ENCODE peak calls at places on chromosomes 2 and 18, in four cellular contexts. K is HepG2, D is SK-N-SH, Z is GM12878. B is an unnamed sample.

GRCh38 chr2:68653034-68653433 is 9.7 kb downstream of the PROKR1 start:
- DNase-seq in K (no peak), D (no peak), Z (no peak), B (no peak)

GRCh38 chr2:127913808-127914457 is 28.2 kb upstream of the AMMECR1L start:
- DNase-seq in K (no peak), D (no peak), Z (no peak), B (no peak)

GRCh38 chr2:85342156-85342555 is 12.2 kb downstream of the RETSAT start:
- DNase-seq in K (no peak), D (no peak), Z (no peak), B (no peak)

GRCh38 chr2:179622122-179622521 is 239.3 kb downstream of the ZNF385B start:
- DNase-seq in K (no peak), D (no peak), Z (no peak), B (no peak)

GRCh38 chr2:127421871-127422618 is 3.8 kb downstream of the PROC start:
- DNase-seq in K (no peak), D (no peak), Z (no peak), B (no peak)

GRCh38 chr2:152383702-152384101 is 48.7 kb downstream of the FMNL2 start:
- DNase-seq in K (no peak), D (no peak), Z (no peak), B (no peak)

GRCh38 chr18:14925281-14925709 is 177.3 kb downstream of the ANKRD30B start:
- DNase-seq in K (no peak), D (no peak), Z (no peak), B (no peak)

GRCh38 chr2:119106301-119106897 is 52.2 kb downstream of the C1QL2 start:
- DNase-seq in K (peak), D (no peak), Z (no peak), B (peak)

GRCh38 chr2:237894396-237894979 is 35.1 kb downstream of the RAMP1 start:
- DNase-seq in K (no peak), D (no peak), Z (no peak), B (no peak)

GRCh38 chr2:119116411-119117295 is 41.9 kb downstream of the C1QL2 start:
- DNase-seq in K (no peak), D (no peak), Z (no peak), B (no peak)

GRCh38 chr2:204776781-204777559 is 231.7 kb downstream of the PARD3B start:
- DNase-seq in K (no peak), D (no peak), Z (no peak), B (no peak)

GRCh38 chr2:7994397-7994951 is 687.4 kb upstream of the ID2 start:
- DNase-seq in K (no peak), D (peak), Z (no peak), B (no peak)

GRCh38 chr2:3634631-3635091 is 23.3 kb upstream of the ALLC start:
- DNase-seq in K (no peak), D (no peak), Z (no peak), B (no peak)

GRCh38 chr18:55452123-55452611 is 135.8 kb downstream of the TCF4 start:
- DNase-seq in K (no peak), D (no peak), Z (no peak), B (no peak)

GRCh38 chr2:173961346-173961705 is 3.8 kb downstream of the SP3 start:
- DNase-seq in K (peak), D (no peak), Z (no peak), B (no peak)

GRCh38 chr2:134722728-134723127 is 3.9 kb upstream of the TMEM163 start:
- DNase-seq in K (no peak), D (peak), Z (no peak), B (no peak)

GRCh38 chr2:109376796-109377495 is 236.8 kb downstream of the SEPTIN10 start:
- DNase-seq in K (no peak), D (no peak), Z (no peak), B (no peak)

GRCh38 chr2:34188464-34188863 is 589.4 kb upstream of the FAM98A start:
- DNase-seq in K (no peak), D (no peak), Z (no peak), B (no peak)

GRCh38 chr2:238389985-238390682 is 36.6 kb upstream of the ASB1 start:
- DNase-seq in K (no peak), D (no peak), Z (no peak), B (no peak)

GRCh38 chr2:23647563-23647962 is 262.6 kb downstream of the KLHL29 start:
- DNase-seq in K (no peak), D (no peak), Z (no peak), B (no peak)

GRCh38 chr2:226411727-226412360 is 387.8 kb downstream of the IRS1 start:
- DNase-seq in K (peak), D (no peak), Z (no peak), B (no peak)

GRCh38 chr2:143581989-143582719 is 452.9 kb downstream of the ARHGAP15 start:
- DNase-seq in K (no peak), D (no peak), Z (no peak), B (no peak)

GRCh38 chr2:29480423-29480822 is 365.2 kb downstream of the CLIP4 start:
- DNase-seq in K (no peak), D (peak), Z (no peak), B (no peak)

GRCh38 chr2:178764097-178764496 is 43.1 kb downstream of the TTN start:
- DNase-seq in K (no peak), D (no peak), Z (no peak), B (no peak)

GRCh38 chr2:230658877-230659652 is 53.6 kb upstream of the CAB39 start:
- DNase-seq in K (no peak), D (no peak), Z (peak), B (no peak)

GRCh38 chr2:179952658-179953057 is 54.4 kb downstream of the CWC22 start:
- DNase-seq in K (no peak), D (no peak), Z (no peak), B (no peak)

GRCh38 chr2:150214626-150215025 is 272.8 kb downstream of the RND3 start:
- DNase-seq in K (peak), D (no peak), Z (no peak), B (no peak)

GRCh38 chr18:35713545-35713944 is 132.0 kb downstream of the GALNT1 start:
- DNase-seq in K (no peak), D (no peak), Z (no peak), B (no peak)

GRCh38 chr2:19868705-19869550 is 32.9 kb downstream of the TTC32 start:
- DNase-seq in K (no peak), D (peak), Z (no peak), B (peak)

GRCh38 chr2:218829868-218830451 is 1.6 kb downstream of the PRKAG3 start:
- DNase-seq in K (no peak), D (no peak), Z (no peak), B (no peak)

GRCh38 chr2:231378028-231378722 is 17.3 kb upstream of the B3GNT7 start:
- DNase-seq in K (peak), D (no peak), Z (no peak), B (no peak)

GRCh38 chr2:20487030-20487391 is 40.1 kb downstream of the RHOB start:
- DNase-seq in K (no peak), D (peak), Z (no peak), B (no peak)

GRCh38 chr2:224927671-224928173 is 114.5 kb downstream of the DOCK10 start:
- DNase-seq in K (no peak), D (no peak), Z (no peak), B (no peak)

GRCh38 chr2:227717687-227718567 is at the start of gene SLC19A3:
- DNase-seq in K (peak), D (peak), Z (no peak), B (peak)

GRCh38 chr2:74646201-74646600 is 1.9 kb downstream of the M1AP start:
- DNase-seq in K (no peak), D (no peak), Z (no peak), B (no peak)

DNA sequence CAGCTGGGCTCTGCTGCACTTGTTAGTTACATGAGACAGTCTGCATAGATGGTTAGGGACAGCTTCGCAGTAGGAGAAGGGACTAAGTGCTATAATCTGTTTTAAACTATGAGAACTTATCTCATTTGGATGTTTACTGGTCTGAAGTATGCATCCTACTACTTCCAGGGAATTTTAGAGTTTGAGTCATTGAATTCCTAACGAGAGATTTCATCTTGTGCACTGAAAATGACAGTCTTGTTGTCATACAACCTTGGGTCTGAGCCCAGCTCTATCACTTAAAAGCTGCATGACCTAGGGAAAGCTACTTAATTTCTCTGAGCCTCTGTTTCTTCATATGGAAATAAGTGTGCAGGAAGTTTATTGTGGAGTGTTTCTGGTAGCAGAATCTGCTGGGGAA is 78.4 kb downstream of the TRIM43 start:
- DNase-seq in K (no peak), D (no peak), Z (no peak), B (no peak)
- TF ChIP-seq TCF12 in K (no peak), D (peak), Z (no peak), B (no peak)

GRCh38 chr2:216057688-216058193 is 23.9 kb downstream of the PECR start:
- DNase-seq in K (no peak), D (no peak), Z (peak), B (no peak)
- TF ChIP-seq TCF12 in K (no peak), D (no peak), Z (peak), B (no peak)

GRCh38 chr2:79627237-79627636 is 114.4 kb downstream of the CTNNA2 start:
- DNase-seq in K (no peak), D (no peak), Z (no peak), B (no peak)

GRCh38 chr2:79630972-79631551 is 118.2 kb downstream of the CTNNA2 start:
- DNase-seq in K (peak), D (no peak), Z (no peak), B (no peak)

DNA sequence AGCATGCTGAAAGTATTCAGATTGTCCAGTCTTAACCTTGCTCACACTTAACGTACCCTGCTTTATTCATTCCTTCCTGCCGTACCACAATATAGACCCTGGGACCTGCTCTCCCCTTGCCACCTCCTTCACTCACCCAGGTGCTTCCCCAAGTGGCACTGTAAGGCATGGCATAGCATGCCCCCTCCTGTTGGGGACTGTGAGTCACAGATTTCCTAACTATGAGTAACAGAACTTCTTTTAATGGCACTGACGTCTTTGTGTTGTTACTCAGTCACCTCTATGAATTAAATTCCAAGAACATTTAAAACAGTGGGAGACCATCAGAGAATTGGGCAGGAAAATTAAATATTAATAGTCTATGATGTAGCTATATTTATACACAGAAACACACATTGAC is 117.2 kb downstream of the CTNNA2 start:
- DNase-seq in K (no peak), D (no peak), Z (no peak), B (no peak)
- TF ChIP-seq TCF12 in K (no peak), D (no peak), Z (no peak), B (no peak)

GRCh38 chr2:198534756-198535155 is 730.4 kb downstream of the PLCL1 start:
- DNase-seq in K (no peak), D (no peak), Z (no peak), B (no peak)
- TF ChIP-seq TCF12 in K (no peak), D (no peak), Z (no peak), B (no peak)

GRCh38 chr18:9366126-9366714 is 31.6 kb downstream of the TWSG1 start:
- DNase-seq in K (no peak), D (peak), Z (no peak), B (peak)

GRCh38 chr18:9362869-9363268 is 28.3 kb downstream of the TWSG1 start:
- DNase-seq in K (no peak), D (no peak), Z (no peak), B (no peak)

GRCh38 chr18:9365406-9365805 is 30.8 kb downstream of the TWSG1 start:
- DNase-seq in K (no peak), D (no peak), Z (no peak), B (no peak)

GRCh38 chr18:9361191-9361590 is 26.6 kb downstream of the TWSG1 start:
- DNase-seq in K (no peak), D (no peak), Z (no peak), B (no peak)

GRCh38 chr18:9364242-9364641 is 29.7 kb downstream of the TWSG1 start:
- DNase-seq in K (no peak), D (no peak), Z (no peak), B (no peak)
- TF ChIP-seq TCF12 in K (no peak), D (no peak), Z (no peak), B (no peak)

DNA sequence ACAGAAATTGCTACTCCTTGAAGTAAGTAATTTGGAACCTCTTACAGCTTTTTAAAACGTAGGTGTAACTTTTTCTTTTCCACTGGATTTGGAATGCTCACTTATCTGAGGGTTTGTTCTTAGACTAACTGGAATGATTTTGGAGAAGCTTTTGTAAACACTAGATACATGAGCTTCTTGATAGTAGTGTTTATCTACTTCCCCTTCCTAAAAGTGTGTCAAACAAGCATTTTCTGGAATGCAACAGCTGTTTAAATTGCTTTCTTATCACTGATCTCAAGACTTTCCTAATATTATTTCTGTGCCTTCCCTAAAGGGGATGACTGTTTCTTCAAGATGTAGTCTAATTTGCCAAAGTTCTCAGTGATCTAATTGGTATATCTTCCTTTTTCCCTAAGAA is 282.6 kb downstream of the CCDC178 start:
- DNase-seq in K (no peak), D (no peak), Z (no peak), B (no peak)
- TF ChIP-seq TCF12 in K (no peak), D (no peak), Z (no peak), B (no peak)

GRCh38 chr2:240688563-240688919 is 3.1 kb upstream of the AQP12A start:
- DNase-seq in K (no peak), D (no peak), Z (no peak), B (peak)
- TF ChIP-seq TCF12 in K (no peak), D (no peak), Z (no peak), B (no peak)

GRCh38 chr2:26785431-26786206 is at the start of gene CENPA:
- DNase-seq in K (peak), D (peak), Z (peak), B (peak)
- TF ChIP-seq TCF12 in K (no peak), D (no peak), Z (no peak), B (no peak)

DNA sequence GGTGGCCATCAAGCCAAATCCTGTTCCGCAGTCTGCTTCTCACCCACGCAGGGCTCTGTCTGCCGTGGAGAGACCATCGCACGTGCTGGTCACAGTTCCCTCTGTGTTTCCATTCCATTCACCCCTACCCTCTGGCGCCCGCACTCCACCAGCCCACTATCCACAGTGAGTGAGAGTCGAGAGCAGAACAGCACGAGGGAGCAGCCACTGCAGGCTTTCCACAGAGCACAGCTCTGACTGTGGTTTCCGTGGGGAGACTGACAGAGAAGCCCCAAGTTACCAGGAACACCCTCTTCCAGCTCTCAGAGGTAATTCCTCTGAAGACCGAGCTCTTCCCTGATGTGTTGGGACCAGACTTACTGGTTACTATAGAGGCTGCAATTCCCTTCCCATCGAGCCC is 5.0 kb downstream of the MYT1L start:
- DNase-seq in K (no peak), D (no peak), Z (no peak), B (no peak)
- TF ChIP-seq TCF12 in K (no peak), D (no peak), Z (no peak), B (no peak)

GRCh38 chr2:67036446-67036845 is 360.7 kb upstream of the ETAA1 start:
- DNase-seq in K (no peak), D (no peak), Z (no peak), B (no peak)
- TF ChIP-seq TCF12 in K (no peak), D (no peak), Z (no peak), B (no peak)